ENCODE peak calls at places on chromosomes 4 and X, in ten cellular contexts. One of them, this sample, is unnamed.

GRCh38 chr4:38412137-38412536 is 251.9 kb upstream of the KLF3 start:
- DNase-seq in heart left ventricle: no peak
- DNase-seq in uterus: no peak
- DNase-seq in cardiac muscle cell: no peak
- DNase-seq in astrocyte of the spinal cord: no peak
- DNase-seq in OCI-LY7: no peak
- DNase-seq in spleen: no peak
- DNase-seq in HepG2: no peak
- DNase-seq in Peyer's patch: no peak
- DNase-seq in neural progenitor cell: no peak
- DNase-seq in this sample: peak

GRCh38 chrX:23885803-23886202 is 21.9 kb downstream of the APOO start:
- DNase-seq in heart left ventricle: no peak
- DNase-seq in neural progenitor cell: no peak
- DNase-seq in uterus: no peak
- DNase-seq in cardiac muscle cell: no peak
- DNase-seq in astrocyte of the spinal cord: peak
- DNase-seq in Peyer's patch: no peak
- DNase-seq in HepG2: no peak
- DNase-seq in OCI-LY7: no peak
- DNase-seq in spleen: no peak
- DNase-seq in this sample: no peak

GRCh38 chr4:47899639-47900038 is 14.7 kb downstream of the NFXL1 start:
- DNase-seq in HepG2: no peak
- DNase-seq in cardiac muscle cell: no peak
- DNase-seq in heart left ventricle: no peak
- DNase-seq in OCI-LY7: no peak
- DNase-seq in neural progenitor cell: no peak
- DNase-seq in astrocyte of the spinal cord: no peak
- DNase-seq in uterus: no peak
- DNase-seq in spleen: no peak
- DNase-seq in Peyer's patch: no peak
- DNase-seq in this sample: no peak

GRCh38 chrX:137574102-137574783 is 8.3 kb downstream of the ZIC3 start:
- DNase-seq in Peyer's patch: no peak
- DNase-seq in OCI-LY7: no peak
- DNase-seq in astrocyte of the spinal cord: peak
- DNase-seq in HepG2: no peak
- DNase-seq in cardiac muscle cell: no peak
- DNase-seq in heart left ventricle: no peak
- DNase-seq in neural progenitor cell: peak
- DNase-seq in uterus: no peak
- DNase-seq in spleen: no peak
- DNase-seq in this sample: no peak

GRCh38 chr4:86247906-86248305 is 111.9 kb downstream of the MAPK10 start:
- DNase-seq in Peyer's patch: no peak
- DNase-seq in OCI-LY7: no peak
- DNase-seq in astrocyte of the spinal cord: no peak
- DNase-seq in uterus: no peak
- DNase-seq in neural progenitor cell: no peak
- DNase-seq in spleen: no peak
- DNase-seq in cardiac muscle cell: no peak
- DNase-seq in HepG2: no peak
- DNase-seq in heart left ventricle: no peak
- DNase-seq in this sample: no peak

GRCh38 chrX:103356023-103356798 is at the start of gene TCEAL9:
- DNase-seq in HepG2: peak
- DNase-seq in OCI-LY7: peak
- DNase-seq in spleen: no peak
- DNase-seq in neural progenitor cell: peak
- DNase-seq in Peyer's patch: peak
- DNase-seq in astrocyte of the spinal cord: peak
- DNase-seq in uterus: peak
- DNase-seq in cardiac muscle cell: peak
- DNase-seq in heart left ventricle: peak
- DNase-seq in this sample: peak

GRCh38 chr4:68954126-68954525 is 2.5 kb upstream of the UGT2A3 start:
- DNase-seq in Peyer's patch: no peak
- DNase-seq in cardiac muscle cell: no peak
- DNase-seq in uterus: no peak
- DNase-seq in HepG2: peak
- DNase-seq in heart left ventricle: no peak
- DNase-seq in OCI-LY7: no peak
- DNase-seq in spleen: no peak
- DNase-seq in astrocyte of the spinal cord: no peak
- DNase-seq in neural progenitor cell: no peak
- DNase-seq in this sample: no peak

GRCh38 chr4:164937576-164938270 is 39.7 kb downstream of the TRIM61 start:
- DNase-seq in OCI-LY7: peak
- DNase-seq in heart left ventricle: no peak
- DNase-seq in uterus: no peak
- DNase-seq in astrocyte of the spinal cord: no peak
- DNase-seq in spleen: no peak
- DNase-seq in cardiac muscle cell: peak
- DNase-seq in HepG2: peak
- DNase-seq in neural progenitor cell: peak
- DNase-seq in Peyer's patch: no peak
- DNase-seq in this sample: peak

GRCh38 chrX:71917621-71918341 is 7.1 kb downstream of the NHSL2 start:
- DNase-seq in OCI-LY7: no peak
- DNase-seq in astrocyte of the spinal cord: no peak
- DNase-seq in cardiac muscle cell: peak
- DNase-seq in neural progenitor cell: no peak
- DNase-seq in Peyer's patch: no peak
- DNase-seq in heart left ventricle: no peak
- DNase-seq in uterus: peak
- DNase-seq in spleen: no peak
- DNase-seq in HepG2: no peak
- DNase-seq in this sample: no peak

GRCh38 chr4:82293304-82293703 is 80.5 kb downstream of the HNRNPD start:
- DNase-seq in spleen: no peak
- DNase-seq in astrocyte of the spinal cord: no peak
- DNase-seq in neural progenitor cell: no peak
- DNase-seq in uterus: no peak
- DNase-seq in cardiac muscle cell: no peak
- DNase-seq in Peyer's patch: no peak
- DNase-seq in OCI-LY7: peak
- DNase-seq in heart left ventricle: no peak
- DNase-seq in HepG2: no peak
- DNase-seq in this sample: no peak

GRCh38 chr4:145954924-145955339 is 16.3 kb upstream of the ZNF827 start:
- DNase-seq in astrocyte of the spinal cord: peak
- DNase-seq in uterus: no peak
- DNase-seq in neural progenitor cell: no peak
- DNase-seq in heart left ventricle: no peak
- DNase-seq in spleen: no peak
- DNase-seq in HepG2: no peak
- DNase-seq in cardiac muscle cell: no peak
- DNase-seq in OCI-LY7: no peak
- DNase-seq in Peyer's patch: no peak
- DNase-seq in this sample: peak

GRCh38 chr4:40399578-40399977 is 64.4 kb downstream of the CHRNA9 start:
- DNase-seq in heart left ventricle: no peak
- DNase-seq in HepG2: no peak
- DNase-seq in Peyer's patch: no peak
- DNase-seq in neural progenitor cell: no peak
- DNase-seq in OCI-LY7: no peak
- DNase-seq in uterus: no peak
- DNase-seq in spleen: no peak
- DNase-seq in cardiac muscle cell: no peak
- DNase-seq in astrocyte of the spinal cord: no peak
- DNase-seq in this sample: no peak

GRCh38 chrX:107673933-107674479 is 45.7 kb downstream of the PRPS1 start:
- DNase-seq in cardiac muscle cell: no peak
- DNase-seq in astrocyte of the spinal cord: peak
- DNase-seq in Peyer's patch: peak
- DNase-seq in neural progenitor cell: peak
- DNase-seq in heart left ventricle: peak
- DNase-seq in spleen: peak
- DNase-seq in HepG2: no peak
- DNase-seq in OCI-LY7: peak
- DNase-seq in uterus: peak
- DNase-seq in this sample: no peak
- TF ChIP-seq CTCF in cardiac muscle cell: no peak
- TF ChIP-seq CTCF in astrocyte of the spinal cord: no peak
- TF ChIP-seq CTCF in Peyer's patch: no peak
- TF ChIP-seq CTCF in neural progenitor cell: no peak
- TF ChIP-seq CTCF in heart left ventricle: no peak
- TF ChIP-seq CTCF in spleen: no peak
- TF ChIP-seq CTCF in HepG2: no peak
- TF ChIP-seq CTCF in OCI-LY7: no peak
- TF ChIP-seq CTCF in uterus: no peak
- TF ChIP-seq CTCF in this sample: no peak

GRCh38 chrX:153338836-153339235 is 4.9 kb downstream of the ZNF275 start:
- DNase-seq in uterus: no peak
- DNase-seq in Peyer's patch: no peak
- DNase-seq in HepG2: no peak
- DNase-seq in cardiac muscle cell: no peak
- DNase-seq in OCI-LY7: no peak
- DNase-seq in heart left ventricle: no peak
- DNase-seq in neural progenitor cell: no peak
- DNase-seq in spleen: no peak
- DNase-seq in astrocyte of the spinal cord: no peak
- DNase-seq in this sample: no peak
- H3K4me3 ChIP-seq in uterus: no peak
- H3K4me3 ChIP-seq in Peyer's patch: no peak
- H3K4me3 ChIP-seq in HepG2: no peak
- H3K4me3 ChIP-seq in cardiac muscle cell: no peak
- H3K4me3 ChIP-seq in OCI-LY7: no peak
- H3K4me3 ChIP-seq in heart left ventricle: no peak
- H3K4me3 ChIP-seq in neural progenitor cell: no peak
- H3K4me3 ChIP-seq in spleen: no peak
- H3K4me3 ChIP-seq in astrocyte of the spinal cord: no peak
- H3K4me3 ChIP-seq in this sample: no peak

GRCh38 chr4:26356067-26356466 is 35.3 kb downstream of the RBPJ start:
- DNase-seq in cardiac muscle cell: peak
- DNase-seq in uterus: no peak
- DNase-seq in OCI-LY7: peak
- DNase-seq in Peyer's patch: no peak
- DNase-seq in spleen: no peak
- DNase-seq in heart left ventricle: no peak
- DNase-seq in HepG2: no peak
- DNase-seq in astrocyte of the spinal cord: peak
- DNase-seq in neural progenitor cell: no peak
- DNase-seq in this sample: peak
- TF ChIP-seq CTCF in cardiac muscle cell: no peak
- TF ChIP-seq CTCF in uterus: no peak
- TF ChIP-seq CTCF in OCI-LY7: no peak
- TF ChIP-seq CTCF in Peyer's patch: no peak
- TF ChIP-seq CTCF in spleen: no peak
- TF ChIP-seq CTCF in heart left ventricle: no peak
- TF ChIP-seq CTCF in HepG2: no peak
- TF ChIP-seq CTCF in astrocyte of the spinal cord: no peak
- TF ChIP-seq CTCF in neural progenitor cell: no peak
- TF ChIP-seq CTCF in this sample: no peak

DNA sequence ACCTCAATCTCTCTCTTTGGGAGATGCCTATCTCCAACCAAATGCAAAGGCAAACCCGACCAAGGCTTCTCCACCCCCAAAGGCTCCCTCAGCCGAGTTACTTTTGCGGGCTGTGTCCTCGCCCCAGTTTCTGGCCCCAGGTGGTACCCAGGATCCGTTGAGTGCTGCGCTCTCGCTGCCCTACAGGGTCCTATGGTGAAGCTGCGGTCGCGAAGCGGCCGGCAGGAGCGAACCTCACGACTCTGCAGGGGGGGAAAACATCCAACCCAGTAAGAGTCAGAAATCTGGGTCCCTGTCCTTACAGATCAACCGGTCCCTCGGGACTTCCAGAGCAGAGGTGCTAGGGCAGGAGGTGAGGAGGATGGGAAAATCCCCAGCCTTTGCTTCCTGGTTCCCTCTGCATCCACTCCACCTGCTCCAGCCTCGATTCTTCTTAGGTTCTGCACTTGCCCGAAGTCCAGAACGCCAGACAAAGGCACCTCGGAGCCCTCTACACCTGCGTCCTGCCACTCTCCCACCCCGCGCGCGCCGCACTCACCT is 463 bp downstream of the HS3ST1 start:
- DNase-seq in heart left ventricle: no peak
- DNase-seq in Peyer's patch: no peak
- DNase-seq in spleen: peak
- DNase-seq in cardiac muscle cell: no peak
- DNase-seq in HepG2: no peak
- DNase-seq in neural progenitor cell: peak
- DNase-seq in astrocyte of the spinal cord: peak
- DNase-seq in OCI-LY7: no peak
- DNase-seq in uterus: no peak
- DNase-seq in this sample: no peak
- H3K4me3 ChIP-seq in heart left ventricle: peak
- H3K4me3 ChIP-seq in Peyer's patch: peak
- H3K4me3 ChIP-seq in spleen: peak
- H3K4me3 ChIP-seq in cardiac muscle cell: peak
- H3K4me3 ChIP-seq in HepG2: no peak
- H3K4me3 ChIP-seq in neural progenitor cell: peak
- H3K4me3 ChIP-seq in astrocyte of the spinal cord: peak
- H3K4me3 ChIP-seq in OCI-LY7: no peak
- H3K4me3 ChIP-seq in uterus: peak
- H3K4me3 ChIP-seq in this sample: peak

This sample was measured in fibroblast of the aortic adventitia.